ENCODE peak calls at places on chromosomes 7 and 10, in five cellular contexts. One of them, this sample, is unnamed. For H3K27me3 and H3K4me1, the result is how much of the 10 kb centered on the place peaks cover.

GRCh38 chr7:41940760-41941343 is 238.0 kb upstream of the INHBA start:
- DNase-seq in mammary epithelial cell: peak
- DNase-seq in neural progenitor cell: peak
- DNase-seq in HepG2: peak
- DNase-seq in GM23338: peak
- DNase-seq in this sample: peak

GRCh38 chr10:132516771-132517725 is 20.5 kb upstream of the INPP5A start:
- DNase-seq in mammary epithelial cell: peak
- DNase-seq in neural progenitor cell: peak
- DNase-seq in HepG2: peak
- DNase-seq in GM23338: peak
- DNase-seq in this sample: peak

GRCh38 chr10:27723436-27723835 is 22.2 kb downstream of the MKX start:
- DNase-seq in mammary epithelial cell: no peak
- DNase-seq in neural progenitor cell: no peak
- DNase-seq in HepG2: no peak
- DNase-seq in GM23338: peak
- DNase-seq in this sample: no peak

GRCh38 chr10:122637371-122637770 is 62.3 kb downstream of the C10orf120 start:
- DNase-seq in mammary epithelial cell: no peak
- DNase-seq in neural progenitor cell: no peak
- DNase-seq in HepG2: no peak
- DNase-seq in GM23338: no peak
- DNase-seq in this sample: no peak

GRCh38 chr7:90262438-90262837 is 17.5 kb downstream of the CFAP69 start:
- DNase-seq in mammary epithelial cell: peak
- DNase-seq in neural progenitor cell: peak
- DNase-seq in HepG2: no peak
- DNase-seq in GM23338: peak
- DNase-seq in this sample: peak

GRCh38 chr10:113992601-113993011 is 51.1 kb upstream of the ADRB1 start:
- DNase-seq in mammary epithelial cell: peak
- DNase-seq in neural progenitor cell: no peak
- DNase-seq in HepG2: no peak
- DNase-seq in GM23338: no peak
- DNase-seq in this sample: no peak

GRCh38 chr10:89518876-89519842 is 16.2 kb downstream of the SLC16A12 start:
- DNase-seq in mammary epithelial cell: no peak
- DNase-seq in neural progenitor cell: no peak
- DNase-seq in HepG2: no peak
- DNase-seq in GM23338: no peak
- DNase-seq in this sample: peak

GRCh38 chr10:61958311-61958710 is 56.8 kb downstream of the ARID5B start:
- DNase-seq in mammary epithelial cell: no peak
- DNase-seq in neural progenitor cell: no peak
- DNase-seq in HepG2: no peak
- DNase-seq in GM23338: no peak
- DNase-seq in this sample: no peak

GRCh38 chr10:95457319-95457886 is 103.8 kb downstream of the SORBS1 start:
- DNase-seq in mammary epithelial cell: no peak
- DNase-seq in neural progenitor cell: no peak
- DNase-seq in HepG2: peak
- DNase-seq in GM23338: no peak
- DNase-seq in this sample: no peak

GRCh38 chr7:157235357-157236018 is 96.8 kb downstream of the UBE3C start:
- DNase-seq in mammary epithelial cell: peak
- DNase-seq in neural progenitor cell: no peak
- DNase-seq in HepG2: peak
- DNase-seq in GM23338: no peak
- DNase-seq in this sample: no peak

GRCh38 chr7:76340617-76341131 is 18.1 kb downstream of the YWHAG start:
- DNase-seq in mammary epithelial cell: no peak
- DNase-seq in neural progenitor cell: no peak
- DNase-seq in HepG2: no peak
- DNase-seq in GM23338: no peak
- DNase-seq in this sample: no peak

GRCh38 chr7:99642099-99642498 is 25.4 kb downstream of the ZSCAN25 start:
- DNase-seq in mammary epithelial cell: no peak
- DNase-seq in neural progenitor cell: no peak
- DNase-seq in HepG2: no peak
- DNase-seq in GM23338: no peak
- DNase-seq in this sample: no peak

GRCh38 chr10:86642021-86642420 is 12.3 kb upstream of the OPN4 start:
- DNase-seq in mammary epithelial cell: no peak
- DNase-seq in neural progenitor cell: no peak
- DNase-seq in HepG2: no peak
- DNase-seq in GM23338: no peak
- DNase-seq in this sample: no peak

GRCh38 chr10:48317321-48317990 is 11.0 kb downstream of the MAPK8 start:
- DNase-seq in mammary epithelial cell: no peak
- DNase-seq in neural progenitor cell: peak
- DNase-seq in HepG2: no peak
- DNase-seq in GM23338: no peak
- DNase-seq in this sample: no peak

GRCh38 chr7:111593343-111593742 is 31.1 kb upstream of the IMMP2L start:
- DNase-seq in mammary epithelial cell: no peak
- DNase-seq in neural progenitor cell: no peak
- DNase-seq in HepG2: no peak
- DNase-seq in GM23338: no peak
- DNase-seq in this sample: peak

GRCh38 chr7:71860572-71860971 is 551.6 kb downstream of the CALN1 start:
- DNase-seq in mammary epithelial cell: no peak
- DNase-seq in neural progenitor cell: no peak
- DNase-seq in HepG2: no peak
- DNase-seq in GM23338: no peak
- DNase-seq in this sample: no peak

GRCh38 chr10:44016589-44017482 is 368.1 kb downstream of the CXCL12 start:
- DNase-seq in mammary epithelial cell: no peak
- DNase-seq in neural progenitor cell: no peak
- DNase-seq in HepG2: no peak
- DNase-seq in GM23338: no peak
- DNase-seq in this sample: no peak

GRCh38 chr10:32171213-32171612 is 115.0 kb upstream of the KIF5B start:
- DNase-seq in mammary epithelial cell: no peak
- DNase-seq in neural progenitor cell: no peak
- DNase-seq in HepG2: peak
- DNase-seq in GM23338: no peak
- DNase-seq in this sample: no peak

GRCh38 chr10:125538947-125539649 is 143.9 kb downstream of the TEX36 start:
- DNase-seq in mammary epithelial cell: no peak
- DNase-seq in neural progenitor cell: no peak
- DNase-seq in HepG2: no peak
- DNase-seq in GM23338: peak
- DNase-seq in this sample: peak

GRCh38 chr7:158016171-158017087 is 571.2 kb downstream of the PTPRN2 start:
- DNase-seq in mammary epithelial cell: no peak
- DNase-seq in neural progenitor cell: peak
- DNase-seq in HepG2: no peak
- DNase-seq in GM23338: no peak
- DNase-seq in this sample: no peak

GRCh38 chr10:131094406-131095108 is 217.0 kb downstream of the TCERG1L start:
- DNase-seq in mammary epithelial cell: peak
- DNase-seq in neural progenitor cell: no peak
- DNase-seq in HepG2: no peak
- DNase-seq in GM23338: peak
- DNase-seq in this sample: no peak

GRCh38 chr10:97608991-97609561 is 19.6 kb downstream of the C10orf62 start:
- DNase-seq in mammary epithelial cell: no peak
- DNase-seq in neural progenitor cell: no peak
- DNase-seq in HepG2: no peak
- DNase-seq in GM23338: no peak
- DNase-seq in this sample: no peak

GRCh38 chr7:131326576-131326975 is 1.1 kb upstream of the MKLN1 start:
- DNase-seq in mammary epithelial cell: no peak
- DNase-seq in neural progenitor cell: no peak
- DNase-seq in HepG2: peak
- DNase-seq in GM23338: no peak
- DNase-seq in this sample: no peak

GRCh38 chr7:70765651-70766050 is 366.3 kb upstream of the GALNT17 start:
- DNase-seq in mammary epithelial cell: no peak
- DNase-seq in neural progenitor cell: no peak
- DNase-seq in HepG2: no peak
- DNase-seq in GM23338: no peak
- DNase-seq in this sample: no peak

GRCh38 chr10:18532881-18533535 is 118.4 kb downstream of the NSUN6 start:
- DNase-seq in mammary epithelial cell: no peak
- DNase-seq in neural progenitor cell: no peak
- DNase-seq in HepG2: no peak
- DNase-seq in GM23338: no peak
- DNase-seq in this sample: no peak

GRCh38 chr10:44201656-44202055 is 183.2 kb downstream of the CXCL12 start:
- DNase-seq in mammary epithelial cell: no peak
- DNase-seq in neural progenitor cell: no peak
- DNase-seq in HepG2: no peak
- DNase-seq in GM23338: no peak
- DNase-seq in this sample: no peak

GRCh38 chr7:5203138-5203537 is 13.1 kb downstream of the WIPI2 start:
- DNase-seq in mammary epithelial cell: no peak
- DNase-seq in neural progenitor cell: no peak
- DNase-seq in HepG2: no peak
- DNase-seq in GM23338: no peak
- DNase-seq in this sample: no peak

GRCh38 chr10:70974351-70974901 is 86.1 kb upstream of the PCBD1 start:
- DNase-seq in mammary epithelial cell: peak
- DNase-seq in neural progenitor cell: no peak
- DNase-seq in HepG2: no peak
- DNase-seq in GM23338: no peak
- DNase-seq in this sample: no peak

GRCh38 chr10:24255907-24256306 is 47.0 kb downstream of the KIAA1217 start:
- DNase-seq in mammary epithelial cell: peak
- DNase-seq in neural progenitor cell: peak
- DNase-seq in HepG2: no peak
- DNase-seq in GM23338: no peak
- DNase-seq in this sample: peak

GRCh38 chr7:28355553-28356319 is 56.6 kb upstream of the CREB5 start:
- DNase-seq in mammary epithelial cell: no peak
- DNase-seq in neural progenitor cell: no peak
- DNase-seq in HepG2: no peak
- DNase-seq in GM23338: no peak
- DNase-seq in this sample: no peak

GRCh38 chr7:21617513-21617912 is 74.7 kb downstream of the DNAH11 start:
- DNase-seq in mammary epithelial cell: no peak
- DNase-seq in neural progenitor cell: no peak
- DNase-seq in HepG2: no peak
- DNase-seq in GM23338: no peak
- DNase-seq in this sample: no peak

GRCh38 chr10:121593267-121593666 is 5.0 kb downstream of the FGFR2 start:
- DNase-seq in mammary epithelial cell: no peak
- DNase-seq in neural progenitor cell: no peak
- DNase-seq in HepG2: no peak
- DNase-seq in GM23338: no peak
- DNase-seq in this sample: no peak
- H3K27me3 ChIP-seq in mammary epithelial cell: under half
- H3K27me3 ChIP-seq in neural progenitor cell: under half
- H3K27me3 ChIP-seq in HepG2: under half
- H3K27me3 ChIP-seq in GM23338: under half
- H3K27me3 ChIP-seq in this sample: half or more

DNA sequence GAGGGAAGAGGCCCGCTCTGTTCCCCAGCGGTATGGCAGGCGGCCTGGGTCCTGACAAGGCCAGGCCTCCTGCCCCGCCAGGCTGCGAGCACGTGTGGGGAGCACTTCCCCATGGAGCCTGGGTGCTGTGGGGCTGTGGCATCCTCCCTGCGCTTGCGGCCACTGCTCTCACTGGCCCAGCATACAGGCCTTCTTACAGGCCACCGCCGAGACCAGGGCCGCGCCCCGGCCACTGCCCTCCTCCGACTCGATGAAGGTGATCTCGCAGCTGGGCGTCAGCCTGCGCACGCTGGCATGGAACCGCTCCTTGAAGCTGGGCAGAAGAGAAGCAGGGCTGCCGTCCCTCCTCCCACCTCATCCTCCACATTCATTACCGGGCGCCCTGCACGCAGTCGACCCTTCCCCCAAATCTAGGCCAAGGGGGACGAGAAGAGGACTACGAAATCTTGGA is 3.9 kb upstream of the MYL7 start:
- DNase-seq in mammary epithelial cell: no peak
- DNase-seq in neural progenitor cell: no peak
- DNase-seq in HepG2: no peak
- DNase-seq in GM23338: no peak
- DNase-seq in this sample: no peak
- TF ChIP-seq EZH2 in mammary epithelial cell: no peak
- TF ChIP-seq EZH2 in neural progenitor cell: no peak
- TF ChIP-seq EZH2 in HepG2: no peak
- TF ChIP-seq EZH2 in GM23338: no peak
- TF ChIP-seq EZH2 in this sample: no peak

DNA sequence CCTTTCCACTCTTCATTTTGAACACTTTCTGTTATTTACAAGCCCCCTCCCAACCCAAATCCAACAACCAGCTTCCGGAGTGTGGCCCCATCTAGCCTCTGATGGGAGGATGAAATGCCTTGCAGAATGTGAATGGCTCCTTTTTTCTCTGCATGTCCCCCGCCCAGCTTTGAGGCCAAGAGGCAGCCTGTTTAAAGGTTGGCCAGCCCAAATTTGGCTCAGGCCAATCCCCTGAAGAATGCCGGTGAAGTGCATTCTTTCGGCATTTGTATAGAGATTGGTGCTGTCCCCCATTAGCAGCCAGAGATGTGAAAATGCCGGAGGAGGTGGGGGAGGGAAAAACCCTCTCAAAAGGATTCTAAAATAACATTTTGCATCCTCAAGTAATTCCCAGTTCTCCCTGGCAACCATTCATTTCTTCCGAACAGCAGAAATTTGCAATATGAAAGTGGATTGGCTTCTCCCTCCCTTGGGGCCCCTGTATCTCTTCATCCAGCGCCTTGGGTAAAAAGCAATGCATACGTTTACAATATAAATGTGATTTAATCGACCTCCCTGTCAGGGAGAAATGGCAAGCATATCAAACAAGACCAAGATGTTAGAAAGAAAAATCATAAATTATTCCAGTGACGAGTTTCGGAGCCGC is 323.5 kb downstream of the RPS24 start:
- DNase-seq in mammary epithelial cell: no peak
- DNase-seq in neural progenitor cell: peak
- DNase-seq in HepG2: no peak
- DNase-seq in GM23338: peak
- DNase-seq in this sample: no peak
- H3K4me1 ChIP-seq in mammary epithelial cell: under half
- H3K4me1 ChIP-seq in neural progenitor cell: half or more
- H3K4me1 ChIP-seq in HepG2: under half
- H3K4me1 ChIP-seq in GM23338: under half
- H3K4me1 ChIP-seq in this sample: under half

GRCh38 chr7:107660381-107661080 is at the start of gene SLC26A4:
- DNase-seq in mammary epithelial cell: no peak
- DNase-seq in neural progenitor cell: peak
- DNase-seq in HepG2: no peak
- DNase-seq in GM23338: peak
- DNase-seq in this sample: no peak

GRCh38 chr7:107661081-107661864 is 645 bp downstream of the SLC26A4 start:
- DNase-seq in mammary epithelial cell: peak
- DNase-seq in neural progenitor cell: peak
- DNase-seq in HepG2: peak
- DNase-seq in GM23338: peak
- DNase-seq in this sample: peak

GRCh38 chr7:107658467-107658866 is 2.2 kb upstream of the SLC26A4 start:
- DNase-seq in mammary epithelial cell: no peak
- DNase-seq in neural progenitor cell: no peak
- DNase-seq in HepG2: no peak
- DNase-seq in GM23338: no peak
- DNase-seq in this sample: no peak

GRCh38 chr7:107661865-107662379 is 1.3 kb downstream of the SLC26A4 start:
- DNase-seq in mammary epithelial cell: no peak
- DNase-seq in neural progenitor cell: peak
- DNase-seq in HepG2: no peak
- DNase-seq in GM23338: peak
- DNase-seq in this sample: no peak

GRCh38 chr7:107659666-107660065 is 962 bp upstream of the SLC26A4 start:
- DNase-seq in mammary epithelial cell: peak
- DNase-seq in neural progenitor cell: no peak
- DNase-seq in HepG2: no peak
- DNase-seq in GM23338: no peak
- DNase-seq in this sample: no peak
- H3K27me3 ChIP-seq in mammary epithelial cell: under half
- H3K27me3 ChIP-seq in neural progenitor cell: half or more
- H3K27me3 ChIP-seq in HepG2: under half
- H3K27me3 ChIP-seq in GM23338: half or more
- H3K27me3 ChIP-seq in this sample: half or more

This sample was measured in A673.